ENCODE peak calls at places on chromosomes 16 and 17, in seven cellular contexts. W is neuronal stem cell, D is IMR-90, I is H9, N is mesendoderm, T is H1, E is trophoblast cell. L is an unnamed sample.

GRCh38 chr17:39813631-39814030 is 50.5 kb downstream of the IKZF3 start:
- DNase-seq in N (no peak), D (no peak), W (no peak), T (no peak), I (no peak), E (peak), L (no peak)

GRCh38 chr17:42609182-42609813 is at the start of the genes RETREG3 and TUBG1:
- DNase-seq in W (peak), D (peak), E (peak), N (peak), I (peak), T (peak), L (peak)

GRCh38 chr17:31789707-31790505 is 69.1 kb downstream of the COPRS start:
- DNase-seq in T (no peak), D (no peak), I (no peak), W (no peak), N (no peak), E (no peak), L (no peak)

GRCh38 chr17:44578947-44579346 is 21.7 kb downstream of the FZD2 start:
- DNase-seq in D (no peak), N (no peak), I (no peak), T (no peak), E (no peak), W (no peak), L (no peak)

GRCh38 chr17:59853168-59853918 is 39.4 kb downstream of the TUBD1 start:
- DNase-seq in W (no peak), T (no peak), N (peak), E (peak), D (peak), I (peak), L (peak)

GRCh38 chr17:16873654-16874035 is 98.3 kb downstream of the TNFRSF13B start:
- DNase-seq in E (no peak), I (peak), T (no peak), D (no peak), W (no peak), N (no peak), L (no peak)

GRCh38 chr17:12231027-12231682 is 210.5 kb downstream of the MAP2K4 start:
- DNase-seq in E (peak), T (peak), N (peak), D (peak), I (no peak), W (no peak), L (peak)

GRCh38 chr16:82481455-82481854 is 145.3 kb upstream of the CDH13 start:
- DNase-seq in I (no peak), N (no peak), T (no peak), W (no peak), E (no peak), D (peak), L (peak)

GRCh38 chr17:20925091-20925490 is 117.7 kb downstream of the USP22 start:
- DNase-seq in D (peak), E (no peak), N (no peak), W (no peak), T (no peak), I (no peak), L (peak)

GRCh38 chr17:76541739-76542450 is 2.1 kb downstream of the PRCD start:
- DNase-seq in D (no peak), I (no peak), W (no peak), N (no peak), E (no peak), T (no peak), L (no peak)

GRCh38 chr17:66522591-66523272 is 220.3 kb downstream of the PRKCA start:
- DNase-seq in D (peak), W (no peak), T (no peak), E (no peak), N (no peak), I (no peak), L (peak)

GRCh38 chr17:42009170-42009569 is 8.1 kb downstream of the DNAJC7 start:
- DNase-seq in T (no peak), W (no peak), E (no peak), I (peak), N (peak), D (no peak), L (no peak)

GRCh38 chr17:63609820-63610573 is 9.3 kb downstream of the TACO1 start:
- DNase-seq in E (no peak), I (no peak), D (no peak), N (no peak), W (no peak), T (no peak), L (no peak)

GRCh38 chr17:79202476-79202875 is 127.9 kb downstream of the ENGASE start:
- DNase-seq in D (no peak), W (no peak), E (no peak), T (no peak), I (no peak), N (no peak), L (no peak)

GRCh38 chr17:68576811-68577551 is 24.2 kb downstream of the FAM20A start:
- DNase-seq in T (no peak), W (no peak), D (peak), E (peak), I (no peak), N (no peak), L (peak)

GRCh38 chr17:34252138-34252889 is 2.8 kb upstream of the CCL2 start:
- DNase-seq in D (peak), W (no peak), N (peak), I (no peak), E (peak), T (no peak), L (peak)

GRCh38 chr17:36755586-36755985 is 154.2 kb downstream of the MRM1 start:
- DNase-seq in D (no peak), I (peak), W (no peak), N (peak), E (peak), T (peak), L (no peak)

GRCh38 chr17:75345514-75346167 is 56.4 kb upstream of the SLC25A19 start:
- DNase-seq in E (no peak), N (peak), D (no peak), T (no peak), I (peak), W (no peak), L (no peak)
- H3K4ac ChIP-seq in E (peak), N (peak), D (no peak), T (no peak), I (no peak), W (no peak), L (no peak)

GRCh38 chr16:86048221-86048620 is 149.3 kb downstream of the IRF8 start:
- DNase-seq in E (no peak), T (no peak), N (peak), D (no peak), W (no peak), I (no peak), L (no peak)
- H3K4ac ChIP-seq in E (no peak), T (no peak), N (no peak), D (no peak), W (no peak), I (no peak), L (no peak)

DNA sequence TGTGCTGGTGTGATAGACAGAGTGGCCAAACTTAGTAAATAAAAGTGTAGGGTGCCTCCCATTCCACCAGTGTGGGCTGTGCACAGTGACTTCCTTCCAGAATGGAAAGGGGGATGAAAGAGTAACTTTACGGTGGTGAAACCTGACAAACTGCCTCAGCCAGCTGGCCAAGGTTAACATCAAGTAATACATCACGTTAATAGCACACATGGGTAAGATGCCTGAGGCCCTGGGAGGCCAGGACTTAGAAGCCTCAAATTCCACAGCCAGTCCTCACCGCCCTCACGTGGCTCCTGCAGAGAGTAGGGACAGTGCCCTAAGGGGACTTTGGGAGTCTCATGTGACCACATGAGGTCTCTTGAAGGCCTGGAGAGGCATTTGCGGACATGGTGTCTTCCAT is 14.1 kb downstream of the RMI2 start:
- DNase-seq in I (no peak), E (peak), N (peak), T (no peak), W (no peak), D (peak), L (peak)
- H3K4ac ChIP-seq in I (no peak), E (no peak), N (peak), T (no peak), W (no peak), D (peak), L (no peak)

GRCh38 chr16:28063611-28064061 is at the start of gene GSG1L:
- DNase-seq in D (no peak), N (no peak), T (no peak), E (no peak), I (no peak), W (no peak), L (no peak)

GRCh38 chr16:28063047-28063521 is 430 bp downstream of the GSG1L start:
- DNase-seq in D (peak), T (no peak), W (no peak), I (no peak), E (no peak), N (peak), L (peak)

GRCh38 chr16:28059841-28060240 is 3.7 kb downstream of the GSG1L start:
- DNase-seq in N (no peak), T (no peak), D (no peak), W (no peak), I (no peak), E (no peak), L (no peak)

GRCh38 chr16:28062261-28063046 is 1.1 kb downstream of the GSG1L start:
- DNase-seq in I (no peak), E (no peak), N (no peak), W (no peak), T (no peak), D (no peak), L (no peak)

GRCh38 chr16:28061702-28062101 is 1.8 kb downstream of the GSG1L start:
- DNase-seq in I (no peak), W (no peak), T (no peak), N (no peak), E (no peak), D (no peak), L (no peak)
- H3K4ac ChIP-seq in I (no peak), W (no peak), T (no peak), N (no peak), E (no peak), D (no peak), L (no peak)

DNA sequence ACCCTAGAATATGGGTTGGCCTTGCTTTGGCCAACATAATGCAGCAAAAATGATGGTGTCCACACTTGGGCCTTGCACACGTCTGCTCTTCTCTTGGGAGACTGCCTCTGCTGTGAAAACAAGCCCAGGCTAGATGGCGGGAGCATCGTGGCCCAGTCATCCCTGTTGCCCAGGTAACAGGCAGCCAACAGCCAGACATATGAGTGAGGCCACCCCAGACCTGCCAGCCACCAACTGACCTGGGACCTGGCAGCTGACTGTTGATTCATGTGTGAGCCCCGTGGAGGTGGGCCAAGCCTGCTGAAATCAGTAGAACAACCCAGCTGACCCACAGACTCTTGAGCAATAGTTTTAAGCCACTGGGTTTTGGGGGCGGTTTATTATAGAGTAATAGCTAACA is 39.4 kb upstream of the CDH3 start:
- DNase-seq in I (no peak), E (no peak), D (no peak), N (peak), W (no peak), T (no peak), L (no peak)
- H3K4ac ChIP-seq in I (no peak), E (no peak), D (no peak), N (no peak), W (no peak), T (no peak), L (no peak)

GRCh38 chr16:2913603-2914002 is 1.9 kb downstream of the FLYWCH1 start:
- DNase-seq in I (no peak), D (no peak), W (no peak), E (no peak), N (no peak), T (no peak), L (no peak)

GRCh38 chr16:2914233-2914632 is 2.5 kb downstream of the FLYWCH1 start:
- DNase-seq in W (no peak), I (no peak), D (no peak), T (no peak), E (no peak), N (peak), L (no peak)

GRCh38 chr16:2911580-2912329 is at the start of gene FLYWCH1:
- DNase-seq in N (peak), I (peak), T (peak), W (peak), D (peak), E (peak), L (peak)

GRCh38 chr16:2910441-2910840 is 1.3 kb upstream of the FLYWCH1 start:
- DNase-seq in W (no peak), T (no peak), E (peak), D (peak), N (no peak), I (no peak), L (no peak)

DNA sequence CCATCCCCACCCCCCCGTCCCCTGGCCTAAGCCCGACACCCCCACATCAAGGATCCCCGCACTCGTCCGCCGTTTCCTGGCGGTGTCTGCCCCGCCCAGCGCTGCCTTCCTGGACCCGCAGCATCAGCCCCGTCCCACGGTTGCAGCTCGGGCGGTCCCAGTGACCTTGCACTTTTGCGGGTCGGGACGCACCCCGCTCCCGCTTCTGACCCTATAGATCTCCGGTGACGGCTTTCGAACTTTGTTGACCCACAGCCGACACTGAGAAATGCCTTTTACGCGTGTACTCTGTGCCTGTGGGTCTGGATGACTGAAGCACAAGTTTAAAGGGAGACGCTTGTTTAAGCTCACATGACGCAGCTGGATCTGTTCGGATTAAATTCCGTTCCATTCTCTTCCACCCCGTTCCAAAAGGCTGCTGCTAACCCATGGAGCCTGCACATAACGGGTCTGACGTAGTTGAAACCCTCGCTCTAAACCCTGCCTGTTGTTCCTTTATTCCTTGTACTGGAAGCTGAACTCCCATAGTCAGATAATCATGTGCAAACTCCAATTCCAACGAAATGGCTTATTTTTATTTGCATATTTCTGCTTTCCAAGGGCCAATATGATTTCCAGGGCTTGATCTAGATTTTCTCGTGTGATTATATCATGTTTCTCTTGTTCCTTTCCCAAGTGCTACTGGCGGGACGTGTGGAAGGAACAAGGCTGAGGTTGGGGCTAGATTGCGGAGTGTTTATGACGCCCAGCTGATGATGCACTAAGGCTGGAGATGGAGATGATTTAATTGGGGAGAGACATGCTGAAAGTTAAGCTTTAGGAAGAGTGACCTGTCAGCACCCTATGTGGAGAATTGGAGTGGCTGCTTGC is 834 bp downstream of the FLYWCH1 start:
- DNase-seq in I (no peak), D (peak), T (no peak), N (peak), W (no peak), E (peak), L (peak)
- H3K4ac ChIP-seq in I (no peak), D (peak), T (no peak), N (no peak), W (no peak), E (peak), L (no peak)

GRCh38 chr16:87471278-87472141 is 21.3 kb downstream of the ZCCHC14 start:
- DNase-seq in W (no peak), D (no peak), I (no peak), E (no peak), N (no peak), T (no peak), L (no peak)
- H3K4ac ChIP-seq in W (no peak), D (no peak), I (no peak), E (no peak), N (no peak), T (no peak), L (peak)

GRCh38 chr16:1333149-1333812 is at the start of gene BAIAP3:
- DNase-seq in T (no peak), W (no peak), N (peak), D (no peak), I (peak), E (peak), L (peak)

GRCh38 chr16:1333854-1334719 is 642 bp downstream of the BAIAP3 start:
- DNase-seq in I (no peak), N (no peak), W (no peak), E (no peak), T (no peak), D (no peak), L (no peak)

GRCh38 chr16:1330931-1331711 is 2.3 kb upstream of the BAIAP3 start:
- DNase-seq in N (no peak), T (no peak), E (no peak), W (no peak), I (no peak), D (no peak), L (no peak)

GRCh38 chr16:1331712-1332617 is 1.5 kb upstream of the BAIAP3 start:
- DNase-seq in E (peak), W (no peak), D (peak), N (peak), T (no peak), I (peak), L (peak)

DNA sequence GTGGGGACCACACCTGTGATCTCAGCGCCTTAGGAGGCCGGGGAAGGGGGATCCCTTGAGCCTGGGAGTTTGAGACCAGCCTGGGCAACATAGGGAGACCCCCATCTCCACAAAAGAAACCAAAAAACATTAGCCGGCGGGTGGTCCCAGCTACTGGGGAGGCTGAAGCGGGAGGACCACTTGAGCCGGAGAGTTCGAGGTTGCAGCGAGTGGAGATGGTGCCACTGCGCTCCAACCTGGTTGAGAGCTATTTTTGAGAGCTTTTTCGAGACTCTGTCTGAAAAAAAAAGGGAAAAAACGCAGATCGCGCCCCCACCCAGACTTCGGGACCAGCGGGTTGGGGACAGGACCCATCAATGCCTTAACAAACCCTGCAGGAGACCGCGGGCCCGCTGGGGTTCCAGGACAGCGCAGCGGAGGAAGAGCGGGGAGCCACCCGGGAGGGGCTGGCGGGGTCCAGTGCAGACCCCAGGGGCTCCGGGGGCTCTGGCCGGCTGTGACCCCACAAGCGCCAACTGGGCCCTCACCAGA is 762 bp upstream of the BAIAP3 start:
- DNase-seq in I (no peak), D (no peak), N (peak), E (no peak), T (no peak), W (no peak), L (no peak)
- H3K4ac ChIP-seq in I (peak), D (no peak), N (no peak), E (no peak), T (no peak), W (no peak), L (peak)

L was measured in mesenchymal stem cell.